ENCODE peak calls at places on chromosomes 13 and 19, in six cellular contexts. L is central memory CD4-positive, alpha-beta T cell; E is stimulated activated CD4-positive, alpha-beta T cell treated with anti-CD3 and anti-CD28 coated beads, Interleukin-4, amount 100 ng/mL, for 48 hours; X is breast epithelium; A is HT1080; U is activated naive CD4-positive, alpha-beta T cell treated with anti-CD3 and anti-CD28 coated beads, Interleukin-2, amount 50 U/mL, for 72 hours. D is an unnamed sample.

GRCh38 chr13:26946675-26947342 is 186.2 kb upstream of the GPR12 start:
- DNase-seq in X (no peak), L (no peak), E (no peak), U (no peak), A (peak; percentile 59), D (peak; percentile 16)

GRCh38 chr19:4053423-4054324 is 13.0 kb downstream of the ZBTB7A start:
- DNase-seq in X (no peak), A (no peak), L (no peak), U (no peak), E (no peak), D (no peak)

GRCh38 chr19:12749938-12750521 is 1.6 kb upstream of the BEST2 start:
- DNase-seq in E (no peak), X (no peak), U (no peak), A (peak; percentile 40), L (no peak), D (no peak)

GRCh38 chr13:110560606-110561334 is 752 bp downstream of the RAB20 start:
- DNase-seq in U (no peak), E (no peak), X (no peak), A (peak; percentile 9), L (peak; percentile 25), D (no peak)

GRCh38 chr19:55809381-55810058 is 22.3 kb downstream of the NLRP11 start:
- DNase-seq in E (peak; percentile 28), L (peak; percentile 7), U (peak; percentile 23), X (no peak), A (peak; percentile 84), D (no peak)

GRCh38 chr19:13023666-13024065 is 28.4 kb downstream of the NFIX start:
- DNase-seq in A (no peak), U (no peak), X (no peak), E (no peak), L (no peak), D (no peak)

GRCh38 chr19:54947381-54947780 is at the start of gene NLRP7:
- DNase-seq in X (no peak), E (no peak), L (no peak), U (no peak), A (no peak), D (no peak)

GRCh38 chr13:75124415-75124814 is 357.6 kb downstream of the TBC1D4 start:
- DNase-seq in U (no peak), A (no peak), L (no peak), X (no peak), E (no peak), D (no peak)

GRCh38 chr19:52749780-52750179 is 14.9 kb upstream of the ZNF611 start:
- DNase-seq in E (no peak), A (no peak), L (no peak), X (no peak), U (no peak), D (no peak)

GRCh38 chr13:95833713-95834112 is 156.8 kb downstream of the DNAJC3 start:
- DNase-seq in L (no peak), U (no peak), A (peak; percentile 42), X (no peak), E (no peak), D (no peak)

GRCh38 chr13:112643759-112644459 is 45.9 kb upstream of the ATP11A start:
- DNase-seq in E (no peak), U (no peak), L (no peak), A (peak; percentile 33), X (peak; percentile 31), D (no peak)

GRCh38 chr19:47723573-47723923 is 10.3 kb downstream of the EHD2 start:
- DNase-seq in U (no peak), X (no peak), A (peak; percentile 91), E (no peak), L (no peak), D (no peak)

GRCh38 chr19:39199025-39199424 is 2.3 kb downstream of the NCCRP1 start:
- DNase-seq in E (no peak), A (peak; percentile 42), L (no peak), X (no peak), U (no peak), D (no peak)